ENCODE peak calls at places on chromosomes 3 and 15, in four cellular contexts. W is SK-N-SH, P is mammary epithelial cell, T is GM23248. N is an unnamed sample.

GRCh38 chr3:186493507-186493906 is 50.7 kb downstream of the CRYGS start:
- DNase-seq in T (no peak), W (no peak), P (no peak), N (no peak)

GRCh38 chr3:46875560-46875959 is 2.0 kb upstream of the PTH1R start:
- DNase-seq in W (no peak), T (no peak), P (no peak), N (no peak)

GRCh38 chr3:64518950-64519349 is 168.8 kb downstream of the ADAMTS9 start:
- DNase-seq in P (peak), T (peak), W (no peak), N (no peak)

GRCh38 chr15:81940467-81941451 is 105.1 kb downstream of the MEX3B start:
- DNase-seq in T (peak), W (no peak), P (peak), N (peak)

GRCh38 chr15:85044251-85044853 is 62.7 kb downstream of the PDE8A start:
- DNase-seq in P (peak), W (peak), T (peak), N (peak)

GRCh38 chr15:47409601-47410000 is 307.7 kb upstream of the SEMA6D start:
- DNase-seq in W (no peak), T (no peak), P (no peak), N (no peak)

GRCh38 chr15:99207672-99208071 is 41.7 kb downstream of the TTC23 start:
- DNase-seq in P (no peak), W (no peak), T (peak), N (no peak)

GRCh38 chr15:34753236-34753894 is 1.4 kb downstream of the GJD2 start:
- DNase-seq in P (peak), T (peak), W (no peak), N (peak)

GRCh38 chr3:186540444-186541226 is 3.5 kb downstream of the CRYGS start:
- DNase-seq in W (peak), T (peak), P (peak), N (peak)

GRCh38 chr15:79437275-79438000 is 5.3 kb downstream of the MINAR1 start:
- DNase-seq in W (no peak), T (no peak), P (no peak), N (no peak)

GRCh38 chr3:73719413-73719831 is 94.7 kb upstream of the PDZRN3 start:
- DNase-seq in T (peak), P (no peak), W (no peak), N (no peak)

GRCh38 chr3:9676780-9677179 is 26.9 kb upstream of the CPNE9 start:
- DNase-seq in T (no peak), P (no peak), W (no peak), N (peak)

GRCh38 chr3:146625117-146625775 is 20.1 kb upstream of the PLSCR5 start:
- DNase-seq in T (peak), W (no peak), P (no peak), N (peak)

GRCh38 chr3:10408680-10409079 is 87.8 kb upstream of the SEC13 start:
- DNase-seq in P (no peak), W (no peak), T (peak), N (no peak)

GRCh38 chr3:109679672-109680071 is 342.3 kb upstream of the DPPA4 start:
- DNase-seq in P (no peak), T (no peak), W (no peak), N (no peak)

GRCh38 chr3:11717301-11717700 is 73.6 kb upstream of the VGLL4 start:
- DNase-seq in W (no peak), P (peak), T (peak), N (no peak)

GRCh38 chr15:40430271-40430805 is 10.4 kb upstream of the BAHD1 start:
- DNase-seq in T (peak), W (no peak), P (peak), N (peak)

GRCh38 chr15:36936652-36937051 is 163.7 kb downstream of the MEIS2 start:
- DNase-seq in T (peak), P (no peak), W (no peak), N (peak)

GRCh38 chr15:64017591-64018163 is 28.6 kb downstream of the DAPK2 start:
- DNase-seq in P (no peak), W (no peak), T (peak), N (no peak)

GRCh38 chr3:127849368-127849767 is 27.1 kb upstream of the MGLL start:
- DNase-seq in T (no peak), W (no peak), P (no peak), N (no peak)

GRCh38 chr3:71258116-71258515 is 325.4 kb downstream of the FOXP1 start:
- DNase-seq in W (no peak), T (peak), P (peak), N (peak)

GRCh38 chr3:71258526-71258925 is 325.0 kb downstream of the FOXP1 start:
- DNase-seq in P (no peak), T (peak), W (no peak), N (no peak)

GRCh38 chr3:71262368-71263265 is 320.9 kb downstream of the FOXP1 start:
- DNase-seq in W (no peak), P (no peak), T (no peak), N (no peak)

GRCh38 chr3:71264840-71265239 is 318.7 kb downstream of the FOXP1 start:
- DNase-seq in T (no peak), P (no peak), W (no peak), N (no peak)

GRCh38 chr3:71260782-71261181 is 322.7 kb downstream of the FOXP1 start:
- DNase-seq in P (no peak), T (no peak), W (no peak), N (no peak)
- H3K9ac ChIP-seq in P (no peak), T (no peak), W (no peak), N (no peak)

DNA sequence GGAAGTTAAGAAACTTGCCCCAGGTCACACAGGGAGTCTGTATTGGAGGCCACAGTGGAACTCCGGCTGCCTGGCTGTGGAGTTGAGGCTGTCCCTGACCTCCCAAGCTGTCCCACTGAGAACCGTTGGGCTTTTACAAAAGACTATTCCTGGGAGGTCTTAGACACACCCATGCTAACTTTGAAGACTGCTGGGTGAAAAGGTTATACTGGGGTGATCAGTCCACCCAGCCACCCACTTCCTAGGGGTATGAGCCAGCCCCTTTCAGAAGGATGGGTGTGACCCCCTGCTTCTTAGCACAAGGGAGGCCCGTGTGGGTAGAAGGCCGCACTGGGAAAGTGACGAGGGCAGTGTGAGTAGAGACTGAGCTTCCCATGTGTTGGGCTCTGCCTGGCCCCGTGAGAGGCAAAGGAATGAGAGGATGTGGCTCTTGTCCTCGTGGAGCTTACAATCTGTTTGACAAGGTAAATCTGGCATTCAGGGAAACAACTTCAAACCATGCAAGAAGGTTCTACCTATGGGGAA is 19.0 kb downstream of the MRAS start:
- DNase-seq in W (no peak), P (no peak), T (no peak), N (no peak)
- H3K4me2 ChIP-seq in W (no peak), P (no peak), T (no peak), N (no peak)

DNA sequence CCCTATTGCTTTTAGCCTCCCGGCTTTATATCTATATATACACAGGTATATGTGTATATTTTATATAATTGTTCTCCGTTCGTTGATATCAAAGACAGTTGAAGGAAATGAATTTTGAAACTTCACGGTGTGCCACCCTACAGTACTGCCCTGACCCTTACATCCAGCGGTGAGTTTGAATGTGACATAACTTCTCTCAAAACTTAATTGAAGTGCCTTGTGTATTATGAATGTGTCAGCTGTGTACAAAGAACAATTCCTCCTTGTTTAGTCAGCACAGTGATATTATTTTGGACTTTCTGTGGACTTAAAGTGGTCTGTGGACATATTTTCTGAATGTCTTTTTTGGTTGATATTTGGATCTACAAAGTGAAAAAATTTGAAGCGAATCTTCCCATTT is 220 bp downstream of the TP63 start:
- DNase-seq in W (no peak), T (no peak), P (no peak), N (peak)
- H3K9ac ChIP-seq in W (no peak), T (no peak), P (no peak), N (no peak)

DNA sequence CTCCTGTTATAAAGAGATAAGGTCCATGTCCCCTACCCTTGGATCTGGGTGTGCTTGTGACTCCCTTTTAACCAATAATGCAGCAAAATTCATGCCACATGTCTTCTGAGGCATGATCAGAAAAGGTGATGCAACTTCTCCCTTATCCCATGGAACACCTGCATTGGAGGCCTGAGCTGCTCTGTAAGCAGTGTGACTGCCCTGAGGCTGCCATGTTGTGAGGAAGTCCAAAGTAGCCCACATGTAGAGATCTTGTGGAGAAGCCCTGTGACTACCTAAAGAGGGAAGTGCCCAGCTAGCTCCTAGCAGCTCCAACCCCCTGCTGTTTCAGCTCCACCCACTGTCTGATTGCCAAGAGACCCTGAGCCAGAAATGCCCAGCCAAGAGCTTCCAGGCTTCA is 6.4 kb upstream of the NR1D2 start:
- DNase-seq in W (peak), P (no peak), T (no peak), N (no peak)
- H3K4me2 ChIP-seq in W (no peak), P (no peak), T (no peak), N (no peak)

GRCh38 chr15:29671308-29671981 is 150.8 kb downstream of the TJP1 start:
- DNase-seq in W (no peak), T (peak), P (no peak), N (peak)

GRCh38 chr15:29670945-29671307 is 151.3 kb downstream of the TJP1 start:
- DNase-seq in P (peak), W (no peak), T (peak), N (peak)

GRCh38 chr15:29668120-29668602 is 154.1 kb downstream of the TJP1 start:
- DNase-seq in W (peak), T (peak), P (peak), N (peak)

GRCh38 chr15:29669823-29670222 is 152.4 kb downstream of the TJP1 start:
- DNase-seq in T (peak), W (no peak), P (peak), N (peak)

DNA sequence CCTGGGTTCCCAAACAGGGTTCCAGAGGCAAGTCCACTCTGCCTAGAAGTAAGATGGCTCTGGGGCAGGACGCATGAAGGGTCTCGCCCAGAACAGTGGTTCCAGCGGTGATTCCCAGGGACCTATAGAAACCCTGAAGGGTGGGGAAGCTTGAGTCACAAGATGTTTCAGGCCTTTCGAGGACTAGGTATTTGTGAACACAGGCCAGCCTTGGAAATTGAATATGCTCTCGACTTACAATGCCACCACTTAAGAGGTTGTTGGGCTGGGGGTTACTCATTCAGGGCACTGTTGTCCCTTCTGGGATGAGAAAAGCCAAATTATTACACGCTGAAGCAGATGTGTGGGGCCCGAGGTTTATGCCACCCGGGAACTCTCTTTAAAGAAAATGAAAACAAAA is 152.0 kb downstream of the TJP1 start:
- DNase-seq in T (no peak), P (no peak), W (no peak), N (peak)
- H3K9ac ChIP-seq in T (peak), P (no peak), W (peak), N (peak)